ENCODE peak calls at places on chromosome 15, in five cellular contexts. R, O, H, S and G are unnamed samples.
A peak's percentile ranks its signal among the peaks of the same experiment; 100 is the strongest.

GRCh38 chr15:38853608-38854007 is 289.0 kb upstream of the RASGRP1 start:
- DNase-seq in S (no peak), H (no peak), R (peak; percentile 52), O (no peak), G (no peak)

GRCh38 chr15:25869696-25870095 is 6.6 kb upstream of the ATP10A start:
- DNase-seq in H (no peak), S (no peak), O (no peak), R (no peak), G (no peak)

GRCh38 chr15:77507911-77508310 is 87.2 kb downstream of the HMG20A start:
- DNase-seq in H (no peak), O (no peak), S (no peak), R (peak; percentile 59), G (no peak)

GRCh38 chr15:71224024-71224423 is 108.8 kb downstream of the THSD4 start:
- DNase-seq in S (no peak), O (no peak), R (no peak), H (no peak), G (no peak)

GRCh38 chr15:38768970-38769369 is 204.4 kb upstream of the RASGRP1 start:
- DNase-seq in S (no peak), H (no peak), R (peak; percentile 34), O (no peak), G (no peak)

GRCh38 chr15:40032125-40032839 is 6.7 kb downstream of the SRP14 start:
- DNase-seq in R (no peak), H (no peak), S (no peak), O (no peak), G (no peak)

GRCh38 chr15:47293763-47294162 is 423.5 kb upstream of the SEMA6D start:
- DNase-seq in R (peak; percentile 95), O (no peak), H (no peak), S (no peak), G (no peak)

GRCh38 chr15:60326824-60327654 is 70.7 kb downstream of the ANXA2 start:
- DNase-seq in H (peak; percentile 40), R (peak; percentile 52), S (no peak), O (peak; percentile 41), G (peak; percentile 67)

GRCh38 chr15:62241135-62241770 is 76.2 kb upstream of the C2CD4B start:
- DNase-seq in R (no peak), O (no peak), H (no peak), S (no peak), G (peak; percentile 46)

GRCh38 chr15:35549567-35549966 is 3.6 kb upstream of the DPH6 start:
- DNase-seq in O (no peak), H (no peak), S (no peak), R (no peak), G (no peak)

GRCh38 chr15:36361351-36361870 is 218.0 kb upstream of the CDIN1 start:
- DNase-seq in S (no peak), O (no peak), R (peak; percentile 77), H (no peak), G (no peak)

GRCh38 chr15:100889359-100890058 is 9.9 kb downstream of the ALDH1A3 start:
- DNase-seq in O (no peak), S (no peak), R (peak; percentile 85), H (no peak), G (no peak)

GRCh38 chr15:59751552-59752413 is 62.7 kb upstream of the BNIP2 start:
- DNase-seq in S (no peak), O (peak; percentile 21), H (no peak), R (no peak), G (peak; percentile 33)

GRCh38 chr15:86159436-86159835 is 79.8 kb downstream of the AGBL1 start:
- DNase-seq in R (no peak), S (no peak), H (no peak), O (no peak), G (no peak)

GRCh38 chr15:55737373-55737772 is 5.6 kb downstream of the PRTG start:
- DNase-seq in S (no peak), H (peak; percentile 20), R (peak; percentile 5), O (no peak), G (no peak)

GRCh38 chr15:40358492-40359353 is 704 bp downstream of the DISP2 start:
- DNase-seq in H (peak; percentile 76), R (no peak), S (no peak), O (peak; percentile 73), G (no peak)

GRCh38 chr15:79450648-79451047 is 18.5 kb downstream of the MINAR1 start:
- DNase-seq in H (peak; percentile 30), R (no peak), S (no peak), O (peak; percentile 13), G (no peak)
- TF ChIP-seq RCOR1 in H (no peak), R (no peak), S (no peak), O (no peak), G (no peak)

DNA sequence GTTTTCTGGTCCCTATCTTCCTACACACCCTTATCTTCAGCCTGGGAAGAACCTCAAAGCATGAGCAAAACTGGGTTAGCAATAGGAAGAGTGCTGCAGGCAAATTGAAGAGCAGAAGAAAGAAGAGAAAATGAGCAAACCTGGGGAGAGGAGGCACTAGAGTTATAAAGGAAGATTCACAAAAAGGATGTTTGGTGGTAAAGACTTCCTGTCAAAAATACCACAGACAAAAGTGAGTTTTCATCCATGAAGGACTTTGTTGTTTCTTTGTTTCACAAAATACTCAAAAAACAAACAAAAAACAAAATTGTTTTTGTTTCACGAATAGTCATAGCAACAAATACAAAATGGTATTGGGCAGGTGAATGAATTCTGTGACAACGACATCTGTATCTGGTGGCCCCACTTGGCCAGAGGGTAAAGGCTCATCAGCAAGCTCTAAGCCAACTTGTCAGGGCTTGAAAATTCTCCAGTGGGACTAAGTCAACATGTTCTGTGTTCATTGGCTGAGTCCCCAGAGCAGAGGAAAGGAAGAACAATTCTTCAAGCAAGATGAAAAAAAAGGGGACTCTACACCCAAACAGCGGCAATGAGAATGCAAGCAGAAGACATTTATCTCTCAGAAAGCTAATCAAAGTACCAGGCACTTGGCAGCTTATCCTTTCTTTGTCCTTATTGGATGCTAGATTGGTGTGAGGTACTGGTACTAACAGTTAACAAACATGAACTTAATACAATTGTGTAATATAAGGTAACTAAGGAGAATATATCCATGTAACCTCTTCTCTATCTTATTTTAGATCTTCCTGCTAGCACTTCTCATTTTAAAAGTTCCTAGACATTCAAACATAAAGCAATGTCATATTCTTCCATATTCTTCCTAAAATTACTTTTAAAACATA is 9.7 kb downstream of the ATP8B4 start:
- DNase-seq in H (no peak), R (peak; percentile 35), O (no peak), S (no peak), G (no peak)
- TF ChIP-seq RCOR1 in H (no peak), R (no peak), O (no peak), S (no peak), G (no peak)

GRCh38 chr15:95829062-95829461 is 501.4 kb upstream of the NR2F2 start:
- DNase-seq in R (no peak), H (no peak), S (no peak), O (no peak), G (no peak)
- TF ChIP-seq RCOR1 in R (no peak), H (no peak), S (no peak), O (no peak), G (no peak)

DNA sequence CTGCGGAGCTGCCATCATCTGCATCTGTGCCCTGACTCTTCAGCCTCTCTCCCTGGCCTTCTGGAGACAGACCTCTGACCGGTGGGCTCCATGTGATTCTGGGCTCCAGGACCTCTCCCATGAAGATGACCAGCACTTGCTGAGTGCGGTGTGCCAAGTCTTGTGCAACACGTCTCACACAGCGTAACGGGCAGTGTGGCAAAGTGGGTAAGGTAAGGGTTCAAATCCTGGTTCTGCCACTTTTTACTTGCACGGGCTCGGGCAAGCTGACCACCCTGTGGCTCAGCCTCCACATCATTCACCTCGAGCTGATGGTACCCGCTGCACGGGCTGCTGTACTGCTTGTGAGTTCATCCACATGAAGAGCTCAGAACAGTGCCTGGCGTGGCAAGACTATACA is 6.5 kb upstream of the SYNM start:
- DNase-seq in O (no peak), H (no peak), S (no peak), R (no peak), G (no peak)
- TF ChIP-seq RCOR1 in O (no peak), H (no peak), S (no peak), R (no peak), G (no peak)

GRCh38 chr15:31501074-31501473 is 174.4 kb downstream of the KLF13 start:
- DNase-seq in S (no peak), O (no peak), H (no peak), R (no peak), G (no peak)

GRCh38 chr15:31499953-31500808 is 173.5 kb downstream of the KLF13 start:
- DNase-seq in S (no peak), O (no peak), H (peak; percentile 58), R (no peak), G (no peak)

GRCh38 chr15:31502541-31503229 is 176.1 kb downstream of the KLF13 start:
- DNase-seq in S (no peak), O (no peak), R (no peak), H (no peak), G (no peak)

GRCh38 chr15:31503256-31503655 is 176.6 kb downstream of the KLF13 start:
- DNase-seq in H (no peak), S (no peak), R (no peak), O (no peak), G (no peak)

GRCh38 chr15:31501536-31502157 is 175.0 kb downstream of the KLF13 start:
- DNase-seq in R (no peak), S (no peak), H (no peak), O (no peak), G (no peak)
- TF ChIP-seq RCOR1 in R (no peak), S (no peak), H (no peak), O (no peak), G (no peak)

GRCh38 chr15:88684345-88684744 is 45.5 kb downstream of the ISG20 start:
- DNase-seq in H (no peak), R (no peak), O (no peak), S (no peak), G (no peak)

GRCh38 chr15:88681610-88682221 is 42.9 kb downstream of the ISG20 start:
- DNase-seq in R (no peak), H (peak; percentile 51), O (no peak), S (no peak), G (no peak)

GRCh38 chr15:88674661-88675060 is 35.8 kb downstream of the ISG20 start:
- DNase-seq in S (no peak), R (no peak), O (no peak), H (no peak), G (no peak)

GRCh38 chr15:88678755-88679154 is 39.9 kb downstream of the ISG20 start:
- DNase-seq in O (no peak), H (no peak), R (no peak), S (no peak), G (no peak)

DNA sequence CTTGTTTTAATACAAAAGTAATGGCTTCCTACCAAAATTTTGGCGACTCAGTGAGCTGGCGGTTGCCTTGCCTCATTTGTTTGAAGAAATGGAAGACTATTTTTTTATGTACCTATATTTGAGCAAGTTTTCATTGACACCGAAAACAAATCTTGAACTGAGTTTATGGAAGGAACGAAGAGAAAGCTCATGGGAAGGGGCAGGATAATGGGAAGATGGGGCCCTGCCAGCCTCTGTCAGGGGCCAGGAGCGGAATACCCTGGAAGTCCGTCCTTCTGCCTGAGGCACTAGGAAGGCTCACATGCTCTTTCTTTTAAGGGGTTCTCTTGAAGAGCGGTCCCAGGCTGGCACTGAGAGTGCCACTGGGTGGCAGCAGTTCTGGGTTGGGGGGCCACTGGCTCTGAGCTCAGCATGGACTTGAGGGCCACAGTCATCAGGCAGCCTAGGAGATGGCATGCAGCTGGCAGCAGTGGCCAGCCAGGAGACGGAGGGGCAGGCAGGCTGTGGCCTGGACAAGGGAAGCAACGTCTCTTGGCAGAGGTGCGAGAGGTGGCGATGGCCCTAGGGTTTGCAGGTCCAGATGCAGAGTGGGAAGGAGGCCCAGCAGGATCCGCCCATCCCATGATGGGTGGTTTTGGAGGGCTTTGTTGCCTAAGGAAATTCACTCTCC is 41.6 kb downstream of the ISG20 start:
- DNase-seq in O (no peak), S (no peak), R (no peak), H (no peak), G (no peak)
- TF ChIP-seq RCOR1 in O (no peak), S (no peak), R (no peak), H (no peak), G (no peak)

GRCh38 chr15:30984542-30984941 is 6.9 kb downstream of the MTMR10 start:
- DNase-seq in H (peak; percentile 64), O (no peak), S (no peak), R (no peak), G (no peak)
- TF ChIP-seq RCOR1 in H (peak; percentile 38), O (no peak), S (no peak), R (no peak), G (no peak)